ENCODE peak calls at places on chromosomes 5 and 9, in ten cellular contexts. C is AG10803; A is IMR-90; N is tibial artery; I is dorsolateral prefrontal cortex; E is right atrium auricular region; U is GM13977; F is astrocyte of the spinal cord; Y is suprapubic skin; J is CD4-positive, alpha-beta T cell. S is an unnamed sample.

GRCh38 chr5:169756071-169756765 is 119.1 kb downstream of the DOCK2 start:
- DNase-seq in F (no peak), C (no peak), E (no peak), N (no peak), A (no peak), I (no peak), J (no peak), U (no peak), Y (no peak), S (no peak)

GRCh38 chr5:176863041-176863764 is 35.9 kb downstream of the HK3 start:
- DNase-seq in J (no peak), Y (no peak), F (no peak), C (no peak), U (no peak), I (no peak), E (no peak), A (no peak), N (no peak), S (no peak)

GRCh38 chr9:37300620-37301368 is 121.7 kb upstream of the GRHPR start:
- DNase-seq in A (peak; percentile 49), J (no peak), I (no peak), F (peak; percentile 39), C (peak; percentile 4), U (no peak), Y (no peak), E (no peak), N (no peak), S (no peak)

GRCh38 chr9:38423939-38424843 is at the start of gene IGFBPL1:
- DNase-seq in C (no peak), F (no peak), A (no peak), N (no peak), U (peak; percentile 63), I (no peak), Y (no peak), J (no peak), E (no peak), S (no peak)

GRCh38 chr9:87020169-87020935 is 73.0 kb upstream of the GAS1 start:
- DNase-seq in E (no peak), A (no peak), N (no peak), F (no peak), Y (no peak), J (no peak), C (no peak), U (no peak), I (no peak), S (no peak)

GRCh38 chr9:132087438-132088030 is 7.9 kb upstream of the MED27 start:
- DNase-seq in E (no peak), I (no peak), J (no peak), F (no peak), U (no peak), Y (no peak), C (no peak), N (no peak), A (no peak), S (no peak)

GRCh38 chr9:124281934-124282351 is 24.2 kb downstream of the NEK6 start:
- DNase-seq in E (no peak), N (no peak), F (peak; percentile 74), A (no peak), C (no peak), I (no peak), J (no peak), Y (no peak), U (no peak), S (no peak)

GRCh38 chr9:109118802-109119438 is 827 bp downstream of the TMEM245 start:
- DNase-seq in N (no peak), Y (no peak), U (no peak), C (peak; percentile 1), J (no peak), A (peak; percentile 15), I (no peak), F (peak; percentile 27), E (no peak), S (no peak)

GRCh38 chr9:127489471-127490115 is 38.3 kb downstream of the LRSAM1 start:
- DNase-seq in A (no peak), U (no peak), Y (no peak), I (no peak), N (no peak), E (no peak), C (no peak), J (no peak), F (no peak), S (no peak)

GRCh38 chr9:88590558-88591146 is 55.7 kb downstream of the NXNL2 start:
- DNase-seq in C (no peak), E (no peak), Y (no peak), N (no peak), J (no peak), U (no peak), A (no peak), I (no peak), F (no peak), S (peak; percentile 42)

GRCh38 chr9:128696923-128697707 is 5.2 kb upstream of the PKN3 start:
- DNase-seq in I (no peak), A (no peak), Y (peak; percentile 10), J (no peak), E (no peak), C (no peak), F (no peak), U (no peak), N (no peak), S (no peak)

GRCh38 chr5:146586752-146587151 is 70.8 kb upstream of the GPR151 start:
- DNase-seq in A (no peak), U (no peak), I (no peak), N (no peak), J (no peak), Y (no peak), E (no peak), C (no peak), F (no peak), S (no peak)

GRCh38 chr9:86741311-86742215 is 205.7 kb downstream of the GAS1 start:
- DNase-seq in I (no peak), E (peak; percentile 75), A (peak; percentile 68), U (no peak), Y (no peak), C (peak; percentile 52), J (no peak), N (no peak), F (peak; percentile 77), S (no peak)

GRCh38 chr9:114046876-114047275 is 31.2 kb downstream of the AMBP start:
- DNase-seq in N (no peak), C (peak; percentile 49), I (no peak), A (peak; percentile 52), U (no peak), J (no peak), E (no peak), Y (no peak), F (no peak), S (no peak)

GRCh38 chr9:114049453-114050225 is 28.5 kb downstream of the AMBP start:
- DNase-seq in C (no peak), U (no peak), F (no peak), E (no peak), I (no peak), Y (peak; percentile 28), J (no peak), N (no peak), A (no peak), S (no peak)

GRCh38 chr9:114046237-114046755 is 31.8 kb downstream of the AMBP start:
- DNase-seq in F (no peak), E (no peak), I (no peak), U (no peak), Y (no peak), J (no peak), C (no peak), A (no peak), N (no peak), S (no peak)

GRCh38 chr9:114048533-114049452 is 29.3 kb downstream of the AMBP start:
- DNase-seq in Y (peak; percentile 30), C (no peak), N (no peak), A (no peak), J (no peak), F (no peak), U (peak; percentile 6), E (peak; percentile 13), I (no peak), S (peak; percentile 66)

GRCh38 chr9:114047717-114048116 is 30.4 kb downstream of the AMBP start:
- DNase-seq in J (no peak), N (no peak), I (no peak), E (peak; percentile 42), U (peak; percentile 18), C (peak; percentile 7), Y (peak; percentile 46), F (no peak), A (no peak), S (peak; percentile 44)
- TF ChIP-seq CTCF in J (no peak), N (peak; percentile 10), I (no peak), E (peak; percentile 21), U (peak; percentile 20), C (peak; percentile 43), Y (no peak), F (peak; percentile 49), A (peak; percentile 20), S (peak; percentile 35)

GRCh38 chr9:99650187-99650874 is 171.4 kb upstream of the NR4A3 start:
- DNase-seq in E (no peak), F (no peak), C (no peak), Y (no peak), N (no peak), J (no peak), U (no peak), A (no peak), I (no peak), S (no peak)
- TF ChIP-seq CTCF in E (no peak), F (no peak), C (no peak), Y (no peak), N (no peak), J (no peak), U (no peak), A (no peak), I (no peak), S (no peak)

GRCh38 chr5:133458435-133458834 is 153.9 kb downstream of the FSTL4 start:
- DNase-seq in U (no peak), A (no peak), Y (no peak), E (no peak), N (no peak), F (no peak), C (no peak), J (no peak), I (no peak), S (no peak)

GRCh38 chr5:133461796-133462516 is 150.4 kb downstream of the FSTL4 start:
- DNase-seq in J (no peak), F (no peak), A (no peak), C (no peak), I (no peak), N (no peak), E (no peak), Y (no peak), U (no peak), S (no peak)

GRCh38 chr5:133457956-133458355 is 154.4 kb downstream of the FSTL4 start:
- DNase-seq in F (no peak), C (no peak), E (no peak), A (no peak), U (no peak), Y (no peak), N (no peak), J (no peak), I (no peak), S (no peak)

GRCh38 chr5:133459474-133460155 is 152.7 kb downstream of the FSTL4 start:
- DNase-seq in A (no peak), C (no peak), J (no peak), N (no peak), E (no peak), Y (no peak), I (no peak), F (no peak), U (no peak), S (no peak)

GRCh38 chr5:133460172-133460758 is 152.1 kb downstream of the FSTL4 start:
- DNase-seq in Y (no peak), A (no peak), F (no peak), C (no peak), U (peak; percentile 60), I (no peak), N (no peak), E (no peak), J (peak; percentile 5), S (no peak)
- TF ChIP-seq CTCF in Y (peak; percentile 44), A (peak; percentile 40), F (peak; percentile 62), C (peak; percentile 50), U (peak; percentile 81), I (peak; percentile 50), N (peak; percentile 48), E (peak; percentile 61), J (peak; percentile 16), S (peak; percentile 54)

GRCh38 chr5:65076251-65076869 is 307.6 kb downstream of the CWC27 start:
- DNase-seq in I (no peak), N (peak; percentile 24), A (peak; percentile 54), F (peak; percentile 59), Y (no peak), E (peak; percentile 74), C (peak; percentile 64), U (peak; percentile 32), J (peak; percentile 27), S (no peak)
- TF ChIP-seq CTCF in I (no peak), N (peak; percentile 17), A (peak; percentile 20), F (no peak), Y (no peak), E (peak; percentile 27), C (peak; percentile 26), U (peak; percentile 42), J (peak; percentile 39), S (peak; percentile 21)

S was measured in osteocyte.